ENCODE peak calls at places on chromosomes 12 and 14, in nine cellular contexts. P, K, I, S, X, F, G, J and C are unnamed samples.

GRCh38 chr12:68743416-68743815 is 2.6 kb upstream of the SLC35E3 start:
- DNase-seq in P (no peak), K (no peak), I (no peak), S (no peak), X (no peak), F (no peak), G (no peak), J (no peak), C (no peak)

GRCh38 chr12:16531623-16532022 is 74.3 kb downstream of the LMO3 start:
- DNase-seq in P (no peak), K (no peak), I (no peak), S (no peak), X (no peak), F (peak; percentile 55), G (no peak), J (peak; percentile 36), C (no peak)

GRCh38 chr12:45655186-45655585 is 74.3 kb upstream of the ARID2 start:
- DNase-seq in P (no peak), K (no peak), I (no peak), S (no peak), X (peak; percentile 52), F (peak; percentile 62), G (no peak), J (no peak), C (no peak)

GRCh38 chr12:6376965-6377666 is 1.8 kb upstream of the SCNN1A start:
- DNase-seq in P (no peak), K (no peak), I (no peak), S (no peak), X (no peak), F (no peak), G (no peak), J (peak; percentile 24), C (no peak)

GRCh38 chr12:116294464-116295002 is 17.0 kb upstream of the MED13L start:
- DNase-seq in P (no peak), K (no peak), I (no peak), S (no peak), X (no peak), F (no peak), G (no peak), J (no peak), C (no peak)

GRCh38 chr12:130249376-130249775 is 87.1 kb downstream of the FZD10 start:
- DNase-seq in P (no peak), K (no peak), I (no peak), S (no peak), X (no peak), F (no peak), G (no peak), J (no peak), C (no peak)

GRCh38 chr12:105433804-105434203 is 103.3 kb downstream of the C12orf75 start:
- DNase-seq in P (no peak), K (no peak), I (no peak), S (no peak), X (no peak), F (peak; percentile 44), G (no peak), J (no peak), C (no peak)

GRCh38 chr14:50351016-50351415 is 38.9 kb downstream of the DMAC2L start:
- DNase-seq in P (no peak), K (no peak), I (no peak), S (no peak), X (no peak), F (no peak), G (no peak), J (no peak), C (no peak)

GRCh38 chr14:80202888-80203562 is 8.3 kb downstream of the DIO2 start:
- DNase-seq in P (no peak), K (peak; percentile 39), I (no peak), S (no peak), X (peak; percentile 45), F (peak; percentile 22), G (no peak), J (peak; percentile 31), C (peak; percentile 12)

GRCh38 chr12:51205350-51205749 is 12.5 kb downstream of the POU6F1 start:
- DNase-seq in P (no peak), K (no peak), I (no peak), S (no peak), X (no peak), F (no peak), G (no peak), J (no peak), C (no peak)

GRCh38 chr14:22419620-22420019 is 169.4 kb downstream of the DAD1 start:
- DNase-seq in P (no peak), K (no peak), I (no peak), S (no peak), X (no peak), F (no peak), G (no peak), J (no peak), C (no peak)

DNA sequence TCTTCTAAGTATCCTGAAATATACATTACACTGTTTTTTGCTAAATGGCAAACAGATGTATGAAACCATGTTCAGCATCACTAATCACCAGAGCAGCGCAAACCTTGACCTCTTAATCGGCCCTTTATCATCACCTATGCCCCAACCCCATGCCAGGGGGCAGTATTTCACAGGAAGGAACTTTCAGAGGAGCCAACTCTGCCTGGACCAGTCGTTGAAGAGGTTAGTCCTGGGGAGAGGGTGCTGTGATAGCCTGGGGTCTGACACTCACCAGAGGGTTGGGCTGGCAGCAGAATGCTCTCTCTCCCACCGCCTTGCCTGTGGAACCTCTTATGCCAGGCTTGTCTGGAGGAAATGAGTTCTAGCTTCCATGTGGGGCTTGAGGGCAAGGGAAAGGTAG is 411.7 kb downstream of the TMEM117 start:
- DNase-seq in P (no peak), K (no peak), I (no peak), S (no peak), X (peak; percentile 8), F (no peak), G (no peak), J (no peak), C (no peak)
- TF ChIP-seq CTCF in P (no peak), K (no peak), I (peak; percentile 37), S (no peak), X (no peak), F (peak; percentile 16), G (no peak), J (no peak), C (no peak)

GRCh38 chr12:3574986-3575385 is 84.0 kb downstream of the PRMT8 start:
- DNase-seq in P (no peak), K (no peak), I (no peak), S (no peak), X (no peak), F (no peak), G (no peak), J (no peak), C (no peak)
- TF ChIP-seq CTCF in P (no peak), K (no peak), I (no peak), S (no peak), X (no peak), F (no peak), G (no peak), J (no peak), C (no peak)

GRCh38 chr12:112190626-112191025 is 65.3 kb downstream of the TRAFD1 start:
- DNase-seq in P (no peak), K (peak; percentile 77), I (no peak), S (no peak), X (no peak), F (peak; percentile 63), G (no peak), J (peak; percentile 75), C (peak; percentile 29)
- TF ChIP-seq CTCF in P (no peak), K (no peak), I (no peak), S (no peak), X (no peak), F (no peak), G (no peak), J (no peak), C (no peak)

GRCh38 chr12:52691076-52691764 is 11.0 kb upstream of the KRT1 start:
- DNase-seq in P (peak; percentile 28), K (no peak), I (no peak), S (no peak), X (no peak), F (no peak), G (no peak), J (no peak), C (peak; percentile 13)

GRCh38 chr12:52693261-52693660 is 10.1 kb downstream of the KRT77 start:
- DNase-seq in P (no peak), K (no peak), I (no peak), S (no peak), X (no peak), F (no peak), G (no peak), J (no peak), C (no peak)

GRCh38 chr12:52690351-52691075 is 10.3 kb upstream of the KRT1 start:
- DNase-seq in P (no peak), K (no peak), I (no peak), S (no peak), X (no peak), F (no peak), G (no peak), J (no peak), C (no peak)

GRCh38 chr12:52691765-52692150 is 11.6 kb upstream of the KRT1 start:
- DNase-seq in P (no peak), K (no peak), I (no peak), S (no peak), X (no peak), F (no peak), G (no peak), J (no peak), C (no peak)

GRCh38 chr12:52692253-52692652 is 11.1 kb downstream of the KRT77 start:
- DNase-seq in P (no peak), K (no peak), I (no peak), S (no peak), X (peak; percentile 36), F (no peak), G (no peak), J (no peak), C (peak; percentile 33)
- TF ChIP-seq CTCF in P (no peak), K (no peak), I (peak; percentile 24), S (no peak), X (peak; percentile 18), F (no peak), G (no peak), J (no peak), C (no peak)

DNA sequence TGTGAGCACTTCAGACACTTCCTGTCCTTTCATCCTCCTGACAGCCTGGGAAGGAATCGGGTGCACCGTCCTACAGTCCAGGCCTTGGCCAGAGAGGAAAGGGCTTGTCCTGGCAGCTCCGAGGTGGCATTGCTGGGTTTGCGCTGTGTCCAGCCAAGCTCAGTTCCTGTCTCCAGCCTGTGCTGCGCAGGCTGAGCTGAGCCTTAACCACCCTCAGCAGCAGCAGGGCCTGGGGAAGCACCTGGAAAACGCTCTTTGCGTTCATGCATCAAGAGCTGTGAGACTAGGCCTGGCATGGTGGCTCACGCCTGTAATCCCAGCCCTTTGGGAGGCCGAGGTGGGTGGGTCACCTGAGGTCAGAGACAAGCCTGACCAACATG is 33.7 kb upstream of the EML1 start:
- DNase-seq in P (no peak), K (no peak), I (no peak), S (no peak), X (no peak), F (no peak), G (no peak), J (no peak), C (no peak)
- TF ChIP-seq CTCF in P (no peak), K (no peak), I (no peak), S (no peak), X (no peak), F (no peak), G (no peak), J (no peak), C (no peak)